ENCODE peak calls at places on chromosomes 6 and 20, in four cellular contexts. R, X, N and O are unnamed samples.

GRCh38 chr20:37992802-37993538 is 40.3 kb downstream of the TTI1 start:
- DNase-seq in R (no peak), X (no peak), N (peak; percentile 51), O (peak; percentile 5)

GRCh38 chr6:79127660-79128059 is 49.6 kb upstream of the PHIP start:
- DNase-seq in R (no peak), X (no peak), N (no peak), O (no peak)

GRCh38 chr6:69719602-69720193 is 77.1 kb downstream of the LMBRD1 start:
- DNase-seq in R (peak; percentile 5), X (no peak), N (no peak), O (peak; percentile 66)

GRCh38 chr20:50353289-50353961 is 156.8 kb upstream of the PTPN1 start:
- DNase-seq in R (no peak), X (no peak), N (no peak), O (peak; percentile 65)

GRCh38 chr6:21856844-21857243 is 263.3 kb downstream of the SOX4 start:
- DNase-seq in R (no peak), X (no peak), N (no peak), O (no peak)

GRCh38 chr6:165735065-165735464 is 72.0 kb upstream of the PDE10A start:
- DNase-seq in R (no peak), X (no peak), N (no peak), O (no peak)

GRCh38 chr6:44475779-44476434 is 88.4 kb downstream of the CDC5L start:
- DNase-seq in R (peak; percentile 87), X (peak; percentile 57), N (peak; percentile 79), O (peak; percentile 68)

GRCh38 chr20:4563534-4563933 is 158.2 kb upstream of the PRND start:
- DNase-seq in R (no peak), X (no peak), N (no peak), O (no peak)

GRCh38 chr6:143205983-143206382 is 145.3 kb downstream of the AIG1 start:
- DNase-seq in R (no peak), X (no peak), N (no peak), O (no peak)

GRCh38 chr6:100209323-100210137 is 215.5 kb upstream of the MCHR2 start:
- DNase-seq in R (no peak), X (no peak), N (no peak), O (no peak)

GRCh38 chr6:162675503-162675902 is 52.1 kb downstream of the PRKN start:
- DNase-seq in R (no peak), X (no peak), N (no peak), O (no peak)

GRCh38 chr6:9064156-9064555 is 628.8 kb upstream of the SLC35B3 start:
- DNase-seq in R (peak; percentile 85), X (no peak), N (no peak), O (no peak)

GRCh38 chr6:91480397-91480796 is 893.5 kb upstream of the MAP3K7 start:
- DNase-seq in R (no peak), X (no peak), N (no peak), O (no peak)

GRCh38 chr6:31300797-31301196 is 28.9 kb upstream of the HLA-C start:
- DNase-seq in R (no peak), X (no peak), N (no peak), O (no peak)